ENCODE peak calls at places on chromosomes 2 and 18, in eight cellular contexts. O, S, Q, K, H, I, L and C are unnamed samples.

GRCh38 chr18:58868440-58868839 is 3.8 kb downstream of the ZNF532 start:
- DNase-seq in O (no peak), S (no peak), Q (no peak), K (no peak), H (no peak), I (no peak), L (no peak), C (peak; percentile 10)

GRCh38 chr2:233446121-233446520 is 91.8 kb downstream of the DGKD start:
- DNase-seq in O (no peak), S (no peak), Q (no peak), K (no peak), H (no peak), I (no peak), L (no peak), C (peak; percentile 49)

GRCh38 chr2:239758325-239758877 is 266.7 kb downstream of the NDUFA10 start:
- DNase-seq in O (no peak), S (no peak), Q (no peak), K (no peak), H (no peak), I (peak; percentile 3), L (no peak), C (no peak)

GRCh38 chr2:128450211-128451015 is 131.7 kb upstream of the HS6ST1 start:
- DNase-seq in O (no peak), S (no peak), Q (no peak), K (no peak), H (no peak), I (no peak), L (no peak), C (peak; percentile 51)

GRCh38 chr2:241895732-241896641 is 26.5 kb downstream of the RTP5 start:
- DNase-seq in O (peak; percentile 11), S (peak; percentile 45), Q (no peak), K (no peak), H (peak; percentile 48), I (peak; percentile 30), L (no peak), C (peak; percentile 20)

GRCh38 chr2:135960598-135961551 is 24.6 kb downstream of the DARS1 start:
- DNase-seq in O (peak; percentile 64), S (no peak), Q (no peak), K (no peak), H (no peak), I (peak; percentile 80), L (no peak), C (no peak)

GRCh38 chr2:5227062-5227699 is 465.0 kb upstream of the SOX11 start:
- DNase-seq in O (no peak), S (no peak), Q (no peak), K (no peak), H (peak; percentile 12), I (no peak), L (no peak), C (no peak)

GRCh38 chr2:223625652-223626051 is 23.5 kb upstream of the SCG2 start:
- DNase-seq in O (no peak), S (no peak), Q (no peak), K (no peak), H (no peak), I (no peak), L (no peak), C (no peak)

GRCh38 chr2:24489942-24490673 is 946 bp upstream of the NCOA1 start:
- DNase-seq in O (no peak), S (peak; percentile 40), Q (no peak), K (peak; percentile 80), H (peak; percentile 69), I (peak; percentile 46), L (no peak), C (no peak)

GRCh38 chr2:105238664-105239240 is 2.8 kb upstream of the GPR45 start:
- DNase-seq in O (no peak), S (no peak), Q (no peak), K (no peak), H (no peak), I (no peak), L (no peak), C (no peak)

GRCh38 chr2:102803041-102803896 is 41.4 kb downstream of the TMEM182 start:
- DNase-seq in O (no peak), S (peak; percentile 65), Q (no peak), K (no peak), H (peak; percentile 56), I (no peak), L (no peak), C (no peak)

GRCh38 chr2:1987379-1987778 is 243.1 kb upstream of the PXDN start:
- DNase-seq in O (peak; percentile 75), S (no peak), Q (no peak), K (no peak), H (no peak), I (no peak), L (no peak), C (no peak)

GRCh38 chr2:241002275-241003046 is 4.0 kb downstream of the SNED1 start:
- DNase-seq in O (no peak), S (no peak), Q (no peak), K (no peak), H (no peak), I (no peak), L (no peak), C (no peak)

GRCh38 chr2:158817596-158817995 is 22.5 kb downstream of the DAPL1 start:
- DNase-seq in O (no peak), S (no peak), Q (no peak), K (no peak), H (no peak), I (peak; percentile 25), L (no peak), C (no peak)

GRCh38 chr18:63079114-63079513 is 240.5 kb downstream of the BCL2 start:
- DNase-seq in O (no peak), S (peak; percentile 60), Q (no peak), K (peak; percentile 84), H (no peak), I (no peak), L (peak; percentile 50), C (no peak)

GRCh38 chr2:7118606-7119503 is 201.6 kb downstream of the RNF144A start:
- DNase-seq in O (peak; percentile 64), S (peak; percentile 46), Q (no peak), K (peak; percentile 16), H (peak; percentile 4), I (peak; percentile 13), L (peak; percentile 70), C (no peak)

GRCh38 chr2:28956890-28957289 is 24.2 kb upstream of the TOGARAM2 start:
- DNase-seq in O (no peak), S (no peak), Q (no peak), K (no peak), H (no peak), I (no peak), L (peak; percentile 58), C (no peak)

GRCh38 chr18:3675446-3675845 is 225.5 kb downstream of the TGIF1 start:
- DNase-seq in O (no peak), S (no peak), Q (no peak), K (no peak), H (peak; percentile 78), I (peak; percentile 43), L (no peak), C (no peak)

GRCh38 chr2:9178905-9179571 is 27.6 kb upstream of the ASAP2 start:
- DNase-seq in O (no peak), S (no peak), Q (no peak), K (peak; percentile 86), H (peak; percentile 94), I (peak; percentile 88), L (no peak), C (peak; percentile 84)

GRCh38 chr18:51278045-51278649 is 80.7 kb upstream of the MEX3C start:
- DNase-seq in O (no peak), S (peak; percentile 66), Q (no peak), K (peak; percentile 13), H (peak; percentile 77), I (no peak), L (peak; percentile 88), C (no peak)